ENCODE peak calls at places on chromosomes 11 and 22, in eight cellular contexts. L is adrenal gland, D is PC-9, E is HL-60, P is nephron progenitor cell, N is glutamatergic neuron, R is MCF 10A, T is tibial artery. H is an unnamed sample.

GRCh38 chr22:46066691-46067090 is 83.6 kb upstream of the PPARA start:
- DNase-seq in E (no peak), T (peak; percentile 23), L (no peak), N (peak; percentile 4), R (peak; percentile 78), P (no peak), D (no peak), H (peak; percentile 11)

GRCh38 chr11:128705124-128705920 is 11.4 kb downstream of the FLI1 start:
- DNase-seq in L (no peak), T (no peak), P (no peak), D (no peak), R (no peak), E (no peak), N (no peak), H (no peak)

GRCh38 chr11:46410021-46410420 is 18.4 kb upstream of the CHRM4 start:
- DNase-seq in L (no peak), N (peak; percentile 59), E (no peak), R (no peak), D (no peak), P (no peak), T (no peak), H (no peak)

GRCh38 chr11:15180212-15180814 is 65.6 kb downstream of the INSC start:
- DNase-seq in L (no peak), T (no peak), E (no peak), P (no peak), N (no peak), R (no peak), D (no peak), H (no peak)

GRCh38 chr11:30149998-30150397 is 80.8 kb upstream of the FSHB start:
- DNase-seq in L (no peak), D (no peak), N (no peak), R (no peak), T (no peak), P (no peak), E (no peak), H (no peak)

GRCh38 chr11:83862691-83863090 is 576.5 kb upstream of the CCDC90B start:
- DNase-seq in P (no peak), N (no peak), E (no peak), D (no peak), L (peak; percentile 21), T (no peak), R (no peak), H (no peak)

GRCh38 chr11:119108151-119108856 is 1.2 kb downstream of the C2CD2L start:
- DNase-seq in D (peak; percentile 85), T (no peak), E (peak; percentile 73), P (no peak), N (no peak), R (peak; percentile 77), L (no peak), H (no peak)

GRCh38 chr11:115306703-115307102 is 197.5 kb downstream of the CADM1 start:
- DNase-seq in D (no peak), N (no peak), L (no peak), R (no peak), P (no peak), E (no peak), T (no peak), H (no peak)

GRCh38 chr22:36332623-36333331 is 55.0 kb downstream of the MYH9 start:
- DNase-seq in N (no peak), T (no peak), D (peak; percentile 90), P (peak; percentile 18), E (peak; percentile 90), R (peak; percentile 92), L (no peak), H (no peak)

GRCh38 chr11:69892237-69892985 is 73.2 kb upstream of the FGF3 start:
- DNase-seq in D (no peak), P (no peak), N (peak; percentile 67), E (no peak), T (no peak), L (no peak), R (no peak), H (no peak)

GRCh38 chr11:115720537-115721308 is 216.5 kb upstream of the CADM1 start:
- DNase-seq in L (no peak), E (no peak), T (no peak), P (no peak), R (no peak), N (no peak), D (no peak), H (no peak)

GRCh38 chr22:50008151-50009040 is 4.2 kb downstream of the IL17REL start:
- DNase-seq in L (no peak), N (no peak), P (peak; percentile 4), T (no peak), R (no peak), D (no peak), E (no peak), H (no peak)

GRCh38 chr11:13073119-13073981 is 64.2 kb downstream of the RASSF10 start:
- DNase-seq in T (no peak), E (no peak), N (no peak), L (no peak), D (peak; percentile 46), R (peak; percentile 93), P (no peak), H (no peak)

GRCh38 chr11:94771951-94772350 is 3.8 kb downstream of the AMOTL1 start:
- DNase-seq in N (no peak), R (no peak), E (no peak), D (no peak), L (no peak), P (no peak), T (no peak), H (no peak)

GRCh38 chr22:45879552-45879949 is 97.4 kb downstream of the WNT7B start:
- DNase-seq in T (no peak), D (no peak), R (no peak), E (no peak), L (no peak), N (no peak), P (no peak), H (peak; percentile 5)

GRCh38 chr11:93608280-93608862 is 53.1 kb upstream of the CEP295 start:
- DNase-seq in D (no peak), N (no peak), T (no peak), R (no peak), E (no peak), P (no peak), L (no peak), H (peak; percentile 64)

GRCh38 chr11:93613432-93613831 is 48.0 kb upstream of the CEP295 start:
- DNase-seq in P (no peak), T (no peak), N (no peak), R (no peak), E (no peak), D (no peak), L (no peak), H (no peak)

GRCh38 chr11:93611836-93612677 is 49.4 kb upstream of the CEP295 start:
- DNase-seq in T (no peak), P (no peak), N (no peak), E (no peak), D (no peak), L (no peak), R (no peak), H (no peak)

DNA sequence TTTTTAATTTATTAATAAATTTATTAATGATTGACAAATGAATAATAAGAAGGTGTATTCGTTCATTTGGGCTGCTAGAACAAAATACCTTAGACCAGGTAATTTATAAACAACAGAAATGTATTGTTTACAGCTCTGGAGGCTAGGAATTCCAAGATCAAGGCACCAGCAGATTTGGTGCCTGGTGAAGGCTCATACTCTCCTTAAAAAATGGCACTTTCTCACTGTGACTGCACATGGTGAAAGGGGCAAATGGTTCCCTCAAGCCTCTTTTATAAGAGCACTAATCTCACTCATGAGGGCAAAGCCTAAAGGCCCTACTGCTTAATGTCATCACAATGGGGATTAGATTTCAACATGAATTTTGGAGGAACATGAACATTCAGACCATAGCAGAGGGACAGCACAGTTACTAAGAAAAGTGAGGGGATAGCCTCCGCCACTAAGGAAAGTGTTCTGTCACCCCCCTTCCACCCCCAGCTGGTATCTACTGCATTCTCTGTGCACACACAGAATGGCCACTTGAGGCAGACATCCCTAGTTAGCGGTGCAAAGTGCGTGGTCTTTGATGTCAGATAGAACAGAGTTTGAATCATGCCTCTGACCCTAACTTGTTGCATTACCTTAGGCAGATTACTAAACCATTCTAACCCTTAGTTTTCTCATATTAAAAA is 47.2 kb upstream of the CEP295 start:
- DNase-seq in R (peak; percentile 14), N (no peak), P (no peak), L (no peak), E (no peak), T (no peak), D (no peak), H (no peak)
- TF ChIP-seq CTCF in R (no peak), N (no peak), P (no peak), L (peak; percentile 11), E (peak; percentile 4), T (no peak), D (no peak), H (no peak)

DNA sequence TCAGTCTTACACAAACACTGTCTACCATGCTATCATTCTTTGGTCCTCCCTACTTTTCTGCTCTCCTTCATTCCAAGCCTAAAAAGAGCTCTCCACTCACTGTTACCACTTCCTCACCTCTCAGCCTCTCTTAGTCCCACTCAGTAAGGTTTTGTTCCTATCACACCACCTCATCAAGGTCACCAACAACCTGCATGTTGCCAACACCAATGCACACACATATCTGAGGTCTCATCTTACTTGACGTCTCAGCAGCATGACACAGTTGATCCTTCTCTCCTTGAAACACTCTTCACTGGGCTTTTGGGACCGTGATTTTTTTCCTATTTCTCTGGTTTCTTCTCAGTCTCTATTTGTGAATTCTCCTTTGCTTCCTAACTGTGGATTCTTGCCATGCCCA is 8.1 kb downstream of the PISD start:
- DNase-seq in N (no peak), D (no peak), E (no peak), P (no peak), T (no peak), L (no peak), R (no peak), H (no peak)
- TF ChIP-seq CTCF in N (no peak), D (no peak), E (no peak), P (no peak), T (no peak), L (no peak), R (no peak), H (no peak)

GRCh38 chr11:8285796-8286195 is 22.1 kb upstream of the LMO1 start:
- DNase-seq in P (no peak), N (no peak), R (no peak), T (no peak), L (no peak), E (no peak), D (no peak), H (no peak)
- TF ChIP-seq CTCF in P (no peak), N (no peak), R (no peak), T (no peak), L (no peak), E (no peak), D (no peak), H (no peak)

GRCh38 chr22:34973926-34974325 is 92.0 kb upstream of the ISX start:
- DNase-seq in E (no peak), R (no peak), P (no peak), L (no peak), D (no peak), N (no peak), T (no peak), H (no peak)

GRCh38 chr22:34973016-34973415 is 92.9 kb upstream of the ISX start:
- DNase-seq in P (no peak), E (no peak), N (no peak), T (no peak), R (no peak), L (no peak), D (no peak), H (no peak)

GRCh38 chr22:34976474-34976873 is 89.5 kb upstream of the ISX start:
- DNase-seq in D (no peak), T (no peak), L (no peak), R (no peak), E (no peak), N (no peak), P (no peak), H (no peak)

GRCh38 chr22:34976886-34977285 is 89.1 kb upstream of the ISX start:
- DNase-seq in T (no peak), E (no peak), P (no peak), N (no peak), D (no peak), L (no peak), R (no peak), H (no peak)

GRCh38 chr22:34975721-34976120 is 90.2 kb upstream of the ISX start:
- DNase-seq in E (no peak), N (no peak), L (no peak), P (no peak), D (no peak), T (no peak), R (no peak), H (no peak)
- TF ChIP-seq CTCF in E (no peak), N (no peak), L (no peak), P (no peak), D (peak; percentile 28), T (no peak), R (no peak), H (no peak)